ENCODE peak calls at places on chromosome 22, in six cellular contexts. N is AG09309, E is spleen, Y is WERI-Rb-1, A is astrocyte, Q is A549. M is an unnamed sample.

GRCh38 chr22:33780761-33781160 is 139.5 kb downstream of the LARGE1 start:
- DNase-seq in Q (no peak), E (no peak), Y (no peak), N (no peak), A (no peak), M (no peak)

GRCh38 chr22:50701076-50701419 is 28.4 kb downstream of the SHANK3 start:
- DNase-seq in N (no peak), Q (no peak), A (no peak), Y (no peak), E (no peak), M (no peak)

GRCh38 chr22:29079218-29079901 is 6.5 kb downstream of the KREMEN1 start:
- DNase-seq in A (peak), N (no peak), Q (no peak), Y (peak), E (no peak), M (peak)

GRCh38 chr22:30332551-30332950 is 5.8 kb upstream of the TBC1D10A start:
- DNase-seq in Y (no peak), E (no peak), A (no peak), N (no peak), Q (no peak), M (no peak)

GRCh38 chr22:20125201-20126174 is 6.1 kb upstream of the ZDHHC8 start:
- DNase-seq in Y (no peak), Q (no peak), E (no peak), A (no peak), N (no peak), M (no peak)

GRCh38 chr22:20292673-20293232 is 24.6 kb upstream of the RTN4R start:
- DNase-seq in N (no peak), Q (no peak), E (no peak), Y (no peak), A (no peak), M (no peak)

GRCh38 chr22:22404598-22405284 is 103.8 kb downstream of the ZNF280B start:
- DNase-seq in Q (no peak), Y (no peak), E (peak), N (no peak), A (no peak), M (no peak)

GRCh38 chr22:30127749-30128166 is 47.5 kb downstream of the HORMAD2 start:
- DNase-seq in Q (peak), E (no peak), Y (no peak), N (peak), A (peak), M (peak)

GRCh38 chr22:23278883-23279675 is 98.8 kb downstream of the BCR start:
- DNase-seq in A (peak), Q (peak), E (no peak), Y (no peak), N (no peak), M (peak)

GRCh38 chr22:20188567-20188877 is 37.7 kb upstream of the CCDC188 start:
- DNase-seq in Q (no peak), Y (no peak), A (no peak), E (no peak), N (no peak), M (no peak)

GRCh38 chr22:26362471-26362870 is 66.6 kb upstream of the ASPHD2 start:
- DNase-seq in Q (no peak), A (peak), N (no peak), Y (no peak), E (no peak), M (peak)

GRCh38 chr22:25076281-25076680 is 123.4 kb upstream of the CRYBB3 start:
- DNase-seq in Q (no peak), E (no peak), A (no peak), N (no peak), Y (peak), M (no peak)

GRCh38 chr22:49189871-49190270 is 637.8 kb downstream of the BRD1 start:
- DNase-seq in N (no peak), Y (no peak), E (peak), Q (no peak), A (no peak), M (no peak)

GRCh38 chr22:31496735-31497146 is 405 bp downstream of the SFI1 start:
- DNase-seq in Q (no peak), E (peak), N (no peak), Y (no peak), A (no peak), M (peak)

GRCh38 chr22:50630376-50630775 is 2.4 kb upstream of the ARSA start:
- DNase-seq in N (no peak), Y (no peak), Q (no peak), A (no peak), E (peak), M (no peak)

GRCh38 chr22:49088801-49089791 is 738.6 kb downstream of the BRD1 start:
- DNase-seq in A (no peak), N (no peak), E (peak), Y (no peak), Q (no peak), M (no peak)

GRCh38 chr22:46021577-46021976 is 44.6 kb upstream of the WNT7B start:
- DNase-seq in E (peak), Y (no peak), A (no peak), N (no peak), Q (no peak), M (no peak)

GRCh38 chr22:46019351-46019750 is 42.4 kb upstream of the WNT7B start:
- DNase-seq in E (peak), Q (peak), Y (no peak), A (no peak), N (no peak), M (no peak)

GRCh38 chr22:46017166-46017565 is 40.2 kb upstream of the WNT7B start:
- DNase-seq in A (peak), Q (no peak), N (no peak), Y (no peak), E (no peak), M (no peak)

GRCh38 chr22:46022881-46023512 is 46.0 kb upstream of the WNT7B start:
- DNase-seq in N (no peak), Q (no peak), A (no peak), Y (no peak), E (no peak), M (no peak)

GRCh38 chr22:46018859-46019258 is 41.9 kb upstream of the WNT7B start:
- DNase-seq in E (no peak), Q (peak), Y (no peak), A (no peak), N (no peak), M (no peak)
- H3K4me3 ChIP-seq in E (no peak), Q (no peak), Y (no peak), A (no peak), N (no peak), M (no peak)

GRCh38 chr22:39405346-39406085 is 5.9 kb downstream of the TAB1 start:
- DNase-seq in E (peak), A (peak), Y (no peak), N (no peak), Q (no peak), M (peak)
- TF ChIP-seq CTCF in E (no peak), A (peak), Y (no peak), N (no peak), Q (no peak), M (peak)

GRCh38 chr22:37421468-37421877 is 5.8 kb downstream of the ELFN2 start:
- DNase-seq in N (no peak), E (no peak), Q (no peak), Y (no peak), A (no peak), M (no peak)

GRCh38 chr22:37418627-37419369 is 8.5 kb downstream of the ELFN2 start:
- DNase-seq in A (no peak), Q (no peak), Y (no peak), N (no peak), E (no peak), M (no peak)

GRCh38 chr22:37419916-37420655 is 7.2 kb downstream of the ELFN2 start:
- DNase-seq in Y (no peak), E (no peak), N (no peak), Q (no peak), A (peak), M (no peak)

GRCh38 chr22:37419370-37419915 is 7.8 kb downstream of the ELFN2 start:
- DNase-seq in N (no peak), Y (no peak), E (no peak), A (no peak), Q (no peak), M (no peak)

GRCh38 chr22:37420656-37421467 is 6.4 kb downstream of the ELFN2 start:
- DNase-seq in A (peak), Q (no peak), Y (no peak), E (no peak), N (no peak), M (peak)
- H3K4me3 ChIP-seq in A (peak), Q (no peak), Y (no peak), E (peak), N (peak), M (peak)

GRCh38 chr22:35257321-35258143 is at the start of gene HMGXB4:
- DNase-seq in E (peak), Q (peak), A (peak), Y (peak), N (peak), M (peak)
- TF ChIP-seq CTCF in E (no peak), Q (no peak), A (no peak), Y (no peak), N (no peak), M (no peak)

GRCh38 chr22:27381552-27381951 is 420.0 kb downstream of the MN1 start:
- DNase-seq in Y (no peak), N (no peak), Q (no peak), E (no peak), A (no peak), M (no peak)
- H3K4me3 ChIP-seq in Y (no peak), N (no peak), Q (no peak), E (no peak), A (no peak), M (no peak)

GRCh38 chr22:44329179-44329796 is 16.5 kb upstream of the SHISAL1 start:
- DNase-seq in N (no peak), A (no peak), Q (no peak), E (no peak), Y (peak), M (no peak)
- TF ChIP-seq CTCF in N (no peak), A (no peak), Q (no peak), E (no peak), Y (no peak), M (peak)

DNA sequence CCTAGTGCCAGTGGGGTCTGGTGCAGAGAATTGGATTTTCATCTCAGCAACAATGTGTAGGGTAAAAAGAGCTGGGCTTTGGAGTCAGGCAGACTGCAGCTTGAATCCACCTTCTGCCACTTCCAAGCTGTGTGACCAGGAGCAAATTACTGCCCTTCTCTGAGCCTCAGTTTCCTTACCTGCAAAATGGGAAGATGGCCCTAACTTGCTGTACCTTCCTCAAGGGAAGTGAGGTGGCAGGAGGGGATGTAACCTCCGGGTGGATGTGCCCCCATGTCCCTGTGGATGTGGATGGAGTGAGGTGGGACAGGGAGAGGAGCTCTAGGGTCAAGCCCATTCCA is 90.9 kb downstream of the CACNA1I start:
- DNase-seq in Q (no peak), Y (no peak), A (no peak), N (no peak), E (no peak), M (no peak)
- H3K4me3 ChIP-seq in Q (no peak), Y (no peak), A (no peak), N (no peak), E (no peak), M (no peak)

GRCh38 chr22:39215070-39215396 is 29.7 kb downstream of the PDGFB start:
- DNase-seq in Y (no peak), Q (no peak), A (no peak), N (no peak), E (peak), M (no peak)

GRCh38 chr22:39214383-39215069 is 30.3 kb downstream of the PDGFB start:
- DNase-seq in Q (peak), Y (no peak), A (peak), N (no peak), E (peak), M (no peak)

GRCh38 chr22:39214006-39214382 is 30.8 kb downstream of the PDGFB start:
- DNase-seq in Q (no peak), Y (no peak), A (no peak), E (peak), N (no peak), M (no peak)

GRCh38 chr22:39215430-39216142 is 29.2 kb downstream of the PDGFB start:
- DNase-seq in Q (peak), A (no peak), E (peak), Y (peak), N (no peak), M (no peak)

GRCh38 chr22:39212721-39213376 is 31.9 kb downstream of the PDGFB start:
- DNase-seq in Q (peak), E (peak), N (no peak), A (no peak), Y (no peak), M (peak)
- TF ChIP-seq CTCF in Q (no peak), E (no peak), N (no peak), A (no peak), Y (peak), M (peak)

M was measured in fibroblast of the aortic adventitia.